ENCODE peak calls at places on chromosomes 5 and 9, in four cellular contexts. W is HepG2, V is GM12878, U is K562. P is an unnamed sample.

GRCh38 chr5:124252094-124252750 is 494.2 kb downstream of the ZNF608 start:
- DNase-seq in W (no peak), V (no peak), U (no peak), P (no peak)

GRCh38 chr5:180869587-180869986 is 8.5 kb upstream of the ZFP62 start:
- DNase-seq in W (no peak), V (no peak), U (no peak), P (no peak)

GRCh38 chr9:121765021-121765950 is 113.9 kb downstream of the DAB2IP start:
- DNase-seq in W (peak; percentile 90), V (no peak), U (no peak), P (no peak)

GRCh38 chr5:59264641-59265245 is 628.8 kb downstream of the PDE4D start:
- DNase-seq in W (no peak), V (no peak), U (no peak), P (no peak)

GRCh38 chr5:54672867-54673266 is 155.3 kb downstream of the SNX18 start:
- DNase-seq in W (no peak), V (no peak), U (no peak), P (no peak)

GRCh38 chr9:128372188-128372641 is 1.0 kb downstream of the URM1 start:
- DNase-seq in W (no peak), V (no peak), U (no peak), P (no peak)

GRCh38 chr5:180499684-180500083 is 5.5 kb downstream of the CNOT6 start:
- DNase-seq in W (no peak), V (no peak), U (peak; percentile 26), P (no peak)

GRCh38 chr9:129336601-129337286 is 158.7 kb upstream of the IER5L start:
- DNase-seq in W (no peak), V (no peak), U (peak; percentile 26), P (peak; percentile 67)

GRCh38 chr9:80964374-80964773 is 725.0 kb downstream of the TLE1 start:
- DNase-seq in W (no peak), V (no peak), U (no peak), P (no peak)

GRCh38 chr5:35862126-35862525 is 5.4 kb downstream of the IL7R start:
- DNase-seq in W (no peak), V (no peak), U (no peak), P (no peak)

GRCh38 chr5:78964889-78965288 is 20.2 kb downstream of the ARSB start:
- DNase-seq in W (peak; percentile 69), V (no peak), U (peak; percentile 47), P (no peak)

GRCh38 chr5:8333977-8334376 is 465.0 kb downstream of the MTRR start:
- DNase-seq in W (no peak), V (no peak), U (no peak), P (no peak)
- TF ChIP-seq ZNF274 in W (no peak), V (no peak), U (no peak), P (no peak)

GRCh38 chr9:87119328-87119881 is 172.1 kb upstream of the GAS1 start:
- DNase-seq in W (no peak), V (no peak), U (no peak), P (no peak)
- TF ChIP-seq BRCA1 in W (no peak), V (no peak), U (no peak), P (no peak)

GRCh38 chr9:132114102-132114707 is 34.5 kb upstream of the MED27 start:
- DNase-seq in W (peak; percentile 40), V (no peak), U (peak; percentile 71), P (no peak)
- TF ChIP-seq ZNF274 in W (peak; percentile 95), V (no peak), U (no peak), P (no peak)

DNA sequence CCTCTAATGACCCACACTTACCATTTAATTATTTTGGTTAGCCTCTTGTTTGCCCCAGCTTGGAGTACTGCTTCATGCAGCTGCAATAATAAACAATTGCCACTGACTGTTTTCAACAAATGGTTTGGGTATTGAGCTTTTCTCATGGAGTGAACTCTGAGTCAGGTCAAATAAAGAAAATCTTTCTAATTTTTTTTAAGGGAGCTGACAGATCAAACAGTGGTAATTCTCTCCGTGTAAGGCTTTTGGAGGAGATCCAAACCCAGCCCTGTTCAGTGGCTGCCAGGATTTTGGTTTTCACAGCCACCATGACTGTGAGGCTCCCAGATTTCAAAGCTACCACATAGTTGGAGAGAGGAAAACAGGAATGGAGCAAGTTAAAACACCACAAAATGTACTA is 110.7 kb upstream of the EFNA5 start:
- DNase-seq in W (no peak), V (no peak), U (no peak), P (no peak)
- TF ChIP-seq BRCA1 in W (no peak), V (no peak), U (no peak), P (no peak)

DNA sequence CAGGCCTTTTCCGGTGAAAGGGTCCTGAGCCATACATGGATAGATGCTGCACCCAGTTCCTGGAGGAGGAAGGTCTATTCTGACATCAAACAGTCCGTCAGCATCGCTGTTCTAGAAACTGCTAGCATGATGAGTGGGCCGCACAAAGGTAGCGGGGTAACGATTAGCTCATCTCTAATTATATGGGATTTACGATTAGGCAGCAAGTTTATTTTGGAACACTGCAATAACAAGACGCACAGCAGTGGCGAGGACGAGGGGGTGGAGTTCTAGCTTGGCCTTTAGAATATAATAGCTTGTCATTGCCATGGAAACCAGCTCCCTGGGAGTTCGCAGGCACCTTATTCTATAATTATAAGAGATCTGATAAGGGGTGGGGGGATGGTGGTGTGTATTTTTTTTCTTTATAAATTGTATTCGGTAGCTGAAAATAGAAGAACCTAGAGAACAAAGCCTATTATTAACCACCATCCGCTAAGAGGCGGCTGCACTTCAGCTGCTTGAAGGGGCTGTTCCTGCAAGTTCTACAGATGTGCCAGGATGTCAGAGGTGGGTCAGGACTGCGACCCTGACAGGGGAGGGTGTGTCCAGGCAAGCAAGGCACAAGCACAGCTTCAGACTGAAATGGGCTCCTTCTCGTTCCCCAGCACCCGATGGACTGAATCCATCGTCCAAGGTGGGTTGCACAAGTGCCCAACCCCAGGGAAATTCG is 310.9 kb downstream of the AGTPBP1 start:
- DNase-seq in W (no peak), V (no peak), U (no peak), P (no peak)
- TF ChIP-seq ZNF274 in W (no peak), V (no peak), U (no peak), P (no peak)

DNA sequence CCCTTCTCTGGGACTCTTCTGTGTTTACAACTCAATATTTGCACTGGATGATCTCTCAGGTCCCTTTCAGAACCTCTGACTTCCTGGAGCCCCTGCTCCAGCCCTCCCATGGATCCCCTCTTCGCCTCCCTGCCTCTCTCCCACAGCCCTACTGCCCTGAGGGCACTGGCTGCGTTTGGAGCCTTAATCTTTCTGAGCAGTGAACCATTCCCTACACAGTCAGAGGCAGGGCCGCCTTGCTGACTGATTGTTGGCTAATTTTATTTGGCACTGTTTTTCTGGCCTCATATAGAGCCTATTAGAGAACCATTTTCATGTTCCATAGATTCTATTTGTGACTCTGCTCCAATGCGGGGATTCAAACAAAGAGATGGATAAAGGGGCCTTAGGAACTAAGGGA is 91.1 kb downstream of the BRINP1 start:
- DNase-seq in W (no peak), V (no peak), U (no peak), P (no peak)
- TF ChIP-seq BRCA1 in W (no peak), V (no peak), U (no peak), P (no peak)

GRCh38 chr5:122576266-122577016 is 198.4 kb upstream of the SNX2 start:
- DNase-seq in W (no peak), V (no peak), U (no peak), P (no peak)

GRCh38 chr5:122585111-122585415 is 189.8 kb upstream of the SNX2 start:
- DNase-seq in W (no peak), V (no peak), U (no peak), P (no peak)

GRCh38 chr5:122584411-122585110 is 190.3 kb upstream of the SNX2 start:
- DNase-seq in W (no peak), V (no peak), U (no peak), P (no peak)

GRCh38 chr5:122586351-122586750 is 188.5 kb upstream of the SNX2 start:
- DNase-seq in W (no peak), V (no peak), U (no peak), P (no peak)

GRCh38 chr5:122581629-122582028 is 193.3 kb upstream of the SNX2 start:
- DNase-seq in W (no peak), V (no peak), U (no peak), P (no peak)
- TF ChIP-seq ZNF274 in W (no peak), V (no peak), U (no peak), P (no peak)

GRCh38 chr5:424259-425110 is 18.5 kb upstream of the EXOC3 start:
- DNase-seq in W (no peak), V (peak; percentile 82), U (no peak), P (no peak)
- TF ChIP-seq BRCA1 in W (no peak), V (no peak), U (no peak), P (no peak)